ENCODE peak calls at places on chromosomes 3 and 15, in four cellular contexts. One of them, this sample, is unnamed.

GRCh38 chr15:73388256-73388781 is 19.6 kb upstream of the HCN4 start:
- DNase-seq in K562: no peak
- DNase-seq in HCT116: peak; percentile 72
- DNase-seq in HepG2: peak; percentile 26
- DNase-seq in this sample: no peak

GRCh38 chr3:49032646-49033304 is 3.6 kb upstream of the IMPDH2 start:
- DNase-seq in K562: no peak
- DNase-seq in HCT116: no peak
- DNase-seq in HepG2: no peak
- DNase-seq in this sample: no peak

GRCh38 chr3:170023165-170023564 is 14.6 kb upstream of the GPR160 start:
- DNase-seq in K562: no peak
- DNase-seq in HCT116: no peak
- DNase-seq in HepG2: peak; percentile 50
- DNase-seq in this sample: no peak

GRCh38 chr3:20049275-20049674 is 9.0 kb downstream of the KAT2B start:
- DNase-seq in K562: no peak
- DNase-seq in HCT116: no peak
- DNase-seq in HepG2: no peak
- DNase-seq in this sample: no peak

GRCh38 chr15:63843901-63844317 is 10.2 kb upstream of the HERC1 start:
- DNase-seq in K562: no peak
- DNase-seq in HCT116: no peak
- DNase-seq in HepG2: no peak
- DNase-seq in this sample: no peak

GRCh38 chr3:53030864-53031445 is 14.9 kb downstream of the SFMBT1 start:
- DNase-seq in K562: no peak
- DNase-seq in HCT116: no peak
- DNase-seq in HepG2: no peak
- DNase-seq in this sample: no peak

GRCh38 chr15:95470997-95471692 is 859.4 kb upstream of the NR2F2 start:
- DNase-seq in K562: no peak
- DNase-seq in HCT116: no peak
- DNase-seq in HepG2: no peak
- DNase-seq in this sample: no peak

GRCh38 chr3:181940703-181941102 is 229.0 kb downstream of the SOX2 start:
- DNase-seq in K562: no peak
- DNase-seq in HCT116: no peak
- DNase-seq in HepG2: no peak
- DNase-seq in this sample: no peak

GRCh38 chr3:158802399-158803023 is 657 bp downstream of the MFSD1 start:
- DNase-seq in K562: peak; percentile 52
- DNase-seq in HCT116: no peak
- DNase-seq in HepG2: no peak
- DNase-seq in this sample: no peak

GRCh38 chr3:167941234-167941995 is 154.3 kb downstream of the GOLIM4 start:
- DNase-seq in K562: peak; percentile 88
- DNase-seq in HCT116: no peak
- DNase-seq in HepG2: no peak
- DNase-seq in this sample: no peak

GRCh38 chr15:60972301-60972700 is 256.8 kb downstream of the RORA start:
- DNase-seq in K562: no peak
- DNase-seq in HCT116: no peak
- DNase-seq in HepG2: no peak
- DNase-seq in this sample: no peak

GRCh38 chr3:40800343-40800742 is 275.6 kb downstream of the ZNF621 start:
- DNase-seq in K562: no peak
- DNase-seq in HCT116: peak; percentile 2
- DNase-seq in HepG2: peak; percentile 57
- DNase-seq in this sample: no peak

GRCh38 chr3:129449279-129450115 is 9.5 kb downstream of the IFT122 start:
- DNase-seq in K562: peak; percentile 47
- DNase-seq in HCT116: no peak
- DNase-seq in HepG2: no peak
- DNase-seq in this sample: no peak

GRCh38 chr3:14141144-14141543 is 16.3 kb downstream of the TMEM43 start:
- DNase-seq in K562: no peak
- DNase-seq in HCT116: no peak
- DNase-seq in HepG2: no peak
- DNase-seq in this sample: no peak

GRCh38 chr3:37863949-37864822 is 2.5 kb downstream of the CTDSPL start:
- DNase-seq in K562: no peak
- DNase-seq in HCT116: no peak
- DNase-seq in HepG2: peak; percentile 61
- DNase-seq in this sample: no peak

GRCh38 chr3:94525039-94525438 is 462.2 kb downstream of the NSUN3 start:
- DNase-seq in K562: peak; percentile 23
- DNase-seq in HCT116: no peak
- DNase-seq in HepG2: peak; percentile 60
- DNase-seq in this sample: no peak

GRCh38 chr3:53122255-53122932 is 7.8 kb downstream of the RFT1 start:
- DNase-seq in K562: no peak
- DNase-seq in HCT116: no peak
- DNase-seq in HepG2: no peak
- DNase-seq in this sample: no peak

GRCh38 chr3:72830452-72831217 is 17.6 kb downstream of the SHQ1 start:
- DNase-seq in K562: no peak
- DNase-seq in HCT116: no peak
- DNase-seq in HepG2: no peak
- DNase-seq in this sample: no peak

GRCh38 chr15:76285241-76285825 is 25.9 kb downstream of the ETFA start:
- DNase-seq in K562: no peak
- DNase-seq in HCT116: no peak
- DNase-seq in HepG2: peak; percentile 4
- DNase-seq in this sample: peak; percentile 38

GRCh38 chr3:171615742-171616141 is 155.5 kb upstream of the TNIK start:
- DNase-seq in K562: no peak
- DNase-seq in HCT116: no peak
- DNase-seq in HepG2: no peak
- DNase-seq in this sample: no peak

GRCh38 chr15:49055630-49056029 is 9.4 kb upstream of the SECISBP2L start:
- DNase-seq in K562: no peak
- DNase-seq in HCT116: no peak
- DNase-seq in HepG2: no peak
- DNase-seq in this sample: no peak

GRCh38 chr3:17632401-17633100 is 109.9 kb downstream of the TBC1D5 start:
- DNase-seq in K562: peak; percentile 85
- DNase-seq in HCT116: peak; percentile 31
- DNase-seq in HepG2: no peak
- DNase-seq in this sample: no peak

GRCh38 chr3:129593230-129593594 is 13.3 kb downstream of the PLXND1 start:
- DNase-seq in K562: no peak
- DNase-seq in HCT116: no peak
- DNase-seq in HepG2: no peak
- DNase-seq in this sample: no peak

GRCh38 chr3:52845691-52846426 is 11.0 kb upstream of the MUSTN1 start:
- DNase-seq in K562: peak; percentile 15
- DNase-seq in HCT116: no peak
- DNase-seq in HepG2: no peak
- DNase-seq in this sample: peak; percentile 66

GRCh38 chr3:72549819-72550581 is 298.2 kb downstream of the SHQ1 start:
- DNase-seq in K562: peak; percentile 24
- DNase-seq in HCT116: no peak
- DNase-seq in HepG2: no peak
- DNase-seq in this sample: peak; percentile 37

GRCh38 chr3:98462901-98463300 is at the start of gene OR5K1:
- DNase-seq in K562: no peak
- DNase-seq in HCT116: no peak
- DNase-seq in HepG2: no peak
- DNase-seq in this sample: no peak

GRCh38 chr3:139935071-139935865 is at the start of gene CLSTN2:
- DNase-seq in K562: peak; percentile 4
- DNase-seq in HCT116: no peak
- DNase-seq in HepG2: no peak
- DNase-seq in this sample: peak; percentile 92

GRCh38 chr3:58868101-58868779 is 181.6 kb downstream of the CFAP20DC start:
- DNase-seq in K562: no peak
- DNase-seq in HCT116: no peak
- DNase-seq in HepG2: no peak
- DNase-seq in this sample: no peak

GRCh38 chr15:55858661-55859060 is 115.7 kb upstream of the PRTG start:
- DNase-seq in K562: no peak
- DNase-seq in HCT116: no peak
- DNase-seq in HepG2: no peak
- DNase-seq in this sample: no peak

GRCh38 chr3:97713634-97714033 is 50.9 kb upstream of the ARL6 start:
- DNase-seq in K562: no peak
- DNase-seq in HCT116: no peak
- DNase-seq in HepG2: no peak
- DNase-seq in this sample: peak; percentile 27

GRCh38 chr3:162117961-162118360 is 621.4 kb downstream of the OTOL1 start:
- DNase-seq in K562: no peak
- DNase-seq in HCT116: no peak
- DNase-seq in HepG2: no peak
- DNase-seq in this sample: no peak
- H3K4me2 ChIP-seq in K562: no peak overlapping the region
- H3K4me2 ChIP-seq in HCT116: no peak overlapping the region
- H3K4me2 ChIP-seq in HepG2: no peak overlapping the region
- H3K4me2 ChIP-seq in this sample: no peak overlapping the region

DNA sequence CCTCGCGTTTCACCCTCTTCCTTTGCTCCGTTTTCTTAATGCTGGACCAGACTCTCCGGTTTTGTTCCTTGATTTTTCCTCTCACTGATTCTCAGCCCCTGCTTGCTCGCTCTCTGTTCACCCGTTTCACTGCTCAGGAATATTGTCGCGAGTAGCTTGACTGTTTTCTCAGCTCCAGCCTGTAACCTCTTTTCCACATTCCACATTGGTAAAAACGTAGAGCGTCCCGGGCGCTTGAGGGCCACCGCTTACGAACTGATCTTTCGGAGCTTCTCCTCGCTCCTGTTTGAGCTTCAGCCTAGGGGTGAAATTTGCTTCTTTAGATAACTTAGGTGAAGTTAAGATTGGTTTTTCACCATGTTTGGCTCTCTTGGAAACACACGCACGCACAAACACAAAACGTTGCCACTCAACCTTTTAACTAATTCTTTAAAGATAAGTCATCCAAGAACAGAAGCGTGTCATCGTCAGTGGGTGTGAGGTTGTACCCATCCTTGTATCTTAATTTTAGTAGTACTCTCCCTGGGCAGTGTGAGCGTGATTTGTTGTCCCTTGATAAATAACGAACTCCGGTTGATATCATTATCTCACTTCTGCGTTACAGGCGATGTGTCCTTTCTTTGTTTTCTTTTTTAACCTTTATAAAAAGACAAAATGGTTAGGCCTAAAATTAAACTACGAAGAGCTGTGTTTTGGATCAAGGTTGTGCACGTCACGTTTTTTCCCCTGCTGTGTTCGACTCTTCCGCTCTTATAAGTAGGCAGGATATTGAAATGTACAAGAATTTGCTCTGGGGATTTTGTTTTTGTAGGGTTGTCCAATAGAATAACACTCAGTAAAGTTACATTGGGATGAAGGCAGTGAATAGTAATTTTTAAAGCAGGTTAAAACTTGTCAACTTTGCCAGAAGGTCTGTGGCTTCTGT is 1.1 kb downstream of the PAK2 start:
- DNase-seq in K562: peak; percentile 59
- DNase-seq in HCT116: no peak
- DNase-seq in HepG2: peak; percentile 45
- DNase-seq in this sample: peak; percentile 57
- TF ChIP-seq YY1 in K562: no peak
- TF ChIP-seq YY1 in HCT116: no peak
- TF ChIP-seq YY1 in HepG2: no peak
- TF ChIP-seq YY1 in this sample: no peak

GRCh38 chr15:81297580-81298575 is 26.1 kb downstream of the STARD5 start:
- DNase-seq in K562: no peak
- DNase-seq in HCT116: no peak
- DNase-seq in HepG2: no peak
- DNase-seq in this sample: no peak
- H3K4me2 ChIP-seq in K562: no peak overlapping the region
- H3K4me2 ChIP-seq in HCT116: peak overlapping the region; percentile 68
- H3K4me2 ChIP-seq in HepG2: no peak overlapping the region
- H3K4me2 ChIP-seq in this sample: no peak overlapping the region

GRCh38 chr3:184771158-184771730 is 40.7 kb upstream of the VPS8 start:
- DNase-seq in K562: no peak
- DNase-seq in HCT116: no peak
- DNase-seq in HepG2: no peak
- DNase-seq in this sample: no peak
- TF ChIP-seq YY1 in K562: no peak
- TF ChIP-seq YY1 in HCT116: no peak
- TF ChIP-seq YY1 in HepG2: no peak
- TF ChIP-seq YY1 in this sample: no peak

DNA sequence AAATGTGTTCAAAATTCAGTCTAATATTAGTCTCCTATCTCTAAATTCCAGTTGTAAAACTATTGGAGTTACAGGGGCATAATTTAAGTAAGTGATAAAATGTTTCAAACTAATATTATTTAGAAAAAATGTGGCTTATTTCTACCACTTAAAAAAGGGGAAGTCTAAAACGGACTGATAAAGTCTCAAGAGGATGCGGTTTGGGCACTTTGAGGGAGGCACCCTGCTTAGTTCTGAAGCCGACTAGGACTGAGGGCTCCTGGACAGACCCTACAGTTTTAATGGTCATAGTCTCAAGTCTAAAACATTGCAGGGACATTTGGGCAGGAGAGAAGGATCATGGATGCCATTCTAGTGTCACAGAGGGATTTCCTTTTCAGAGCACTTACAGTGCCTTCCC is 566.3 kb downstream of the NR2F2 start:
- DNase-seq in K562: no peak
- DNase-seq in HCT116: no peak
- DNase-seq in HepG2: no peak
- DNase-seq in this sample: no peak
- H3K4me2 ChIP-seq in K562: no peak overlapping the region
- H3K4me2 ChIP-seq in HCT116: no peak overlapping the region
- H3K4me2 ChIP-seq in HepG2: no peak overlapping the region
- H3K4me2 ChIP-seq in this sample: no peak overlapping the region

GRCh38 chr3:46916278-46916677 is 38.8 kb downstream of the PTH1R start:
- DNase-seq in K562: no peak
- DNase-seq in HCT116: no peak
- DNase-seq in HepG2: no peak
- DNase-seq in this sample: no peak

GRCh38 chr3:46912986-46913385 is 35.5 kb downstream of the PTH1R start:
- DNase-seq in K562: no peak
- DNase-seq in HCT116: no peak
- DNase-seq in HepG2: no peak
- DNase-seq in this sample: no peak

GRCh38 chr3:46915297-46915822 is 37.8 kb downstream of the PTH1R start:
- DNase-seq in K562: no peak
- DNase-seq in HCT116: no peak
- DNase-seq in HepG2: no peak
- DNase-seq in this sample: no peak

GRCh38 chr3:46914849-46915248 is 37.3 kb downstream of the PTH1R start:
- DNase-seq in K562: no peak
- DNase-seq in HCT116: no peak
- DNase-seq in HepG2: no peak
- DNase-seq in this sample: no peak

GRCh38 chr3:46913644-46914043 is 36.1 kb downstream of the PTH1R start:
- DNase-seq in K562: peak; percentile 20
- DNase-seq in HCT116: no peak
- DNase-seq in HepG2: no peak
- DNase-seq in this sample: no peak
- TF ChIP-seq YY1 in K562: no peak
- TF ChIP-seq YY1 in HCT116: no peak
- TF ChIP-seq YY1 in HepG2: no peak
- TF ChIP-seq YY1 in this sample: no peak

GRCh38 chr15:58762731-58763130 is 8.4 kb upstream of the MINDY2 start:
- DNase-seq in K562: no peak
- DNase-seq in HCT116: no peak
- DNase-seq in HepG2: no peak
- DNase-seq in this sample: no peak
- H3K4me2 ChIP-seq in K562: no peak overlapping the region
- H3K4me2 ChIP-seq in HCT116: no peak overlapping the region
- H3K4me2 ChIP-seq in HepG2: no peak overlapping the region
- H3K4me2 ChIP-seq in this sample: no peak overlapping the region